ENCODE peak calls at places on chromosomes 2 and 18, in four cellular contexts. C, D, N and T are unnamed samples.

GRCh38 chr2:39696072-39696471 is 30.4 kb downstream of the TMEM178A start:
- DNase-seq in N (no peak), D (no peak), C (no peak), T (no peak)

GRCh38 chr2:118442949-118443348 is 354.7 kb downstream of the INSIG2 start:
- DNase-seq in D (no peak), N (no peak), C (no peak), T (no peak)

GRCh38 chr2:29080886-29081743 is 6.8 kb upstream of the PCARE start:
- DNase-seq in N (no peak), C (no peak), D (no peak), T (no peak)

GRCh38 chr18:2883137-2883671 is 36.4 kb downstream of the EMILIN2 start:
- DNase-seq in D (no peak), N (peak; percentile 23), C (peak; percentile 35), T (no peak)

GRCh38 chr18:8685141-8685913 is 20.0 kb upstream of the MTCL1 start:
- DNase-seq in D (no peak), C (no peak), N (no peak), T (no peak)

GRCh38 chr2:168697668-168698121 is 104.7 kb upstream of the NOSTRIN start:
- DNase-seq in C (no peak), D (no peak), N (no peak), T (no peak)

GRCh38 chr2:106039634-106040033 is 154.5 kb downstream of the UXS1 start:
- DNase-seq in D (no peak), C (no peak), N (no peak), T (no peak)

GRCh38 chr2:168166902-168167510 is 80.4 kb downstream of the STK39 start:
- DNase-seq in D (peak; percentile 83), N (no peak), C (no peak), T (no peak)

GRCh38 chr18:39057423-39058057 is 1491.9 kb upstream of the CELF4 start:
- DNase-seq in C (no peak), N (no peak), D (peak; percentile 3), T (no peak)

GRCh38 chr2:160228141-160228963 is 28.3 kb upstream of the ITGB6 start:
- DNase-seq in N (no peak), C (no peak), D (no peak), T (no peak)

GRCh38 chr2:62477573-62477972 is 28.4 kb downstream of the TMEM17 start:
- DNase-seq in C (no peak), D (no peak), N (no peak), T (no peak)

GRCh38 chr18:25817571-25818237 is 272.7 kb downstream of the SS18 start:
- DNase-seq in D (no peak), C (no peak), N (no peak), T (no peak)

GRCh38 chr2:179106342-179107178 is 56.6 kb upstream of the CCDC141 start:
- DNase-seq in D (peak; percentile 83), C (no peak), N (no peak), T (no peak)

GRCh38 chr2:147779440-147779839 is 65.4 kb upstream of the ACVR2A start:
- DNase-seq in C (no peak), D (no peak), N (no peak), T (no peak)

GRCh38 chr2:11829324-11829946 is 83.0 kb downstream of the LPIN1 start:
- DNase-seq in N (peak; percentile 32), D (peak; percentile 41), C (peak; percentile 49), T (no peak)

GRCh38 chr18:23828426-23828825 is 139.2 kb downstream of the LAMA3 start:
- DNase-seq in N (no peak), C (peak; percentile 45), D (peak; percentile 67), T (no peak)

GRCh38 chr2:106180602-106181001 is 13.5 kb downstream of the UXS1 start:
- DNase-seq in D (no peak), C (no peak), N (no peak), T (no peak)

GRCh38 chr18:54444309-54444914 is 86.7 kb downstream of the C18orf54 start:
- DNase-seq in N (peak; percentile 2), D (peak; percentile 60), C (peak; percentile 9), T (no peak)

GRCh38 chr2:133444411-133444934 is 123.8 kb downstream of the NCKAP5 start:
- DNase-seq in N (no peak), D (no peak), C (no peak), T (no peak)

GRCh38 chr2:192216336-192216735 is 21.6 kb upstream of the TMEFF2 start:
- DNase-seq in N (no peak), D (no peak), C (no peak), T (no peak)

GRCh38 chr2:112821682-112822081 is 14.9 kb downstream of the IL1B start:
- DNase-seq in D (no peak), N (no peak), C (no peak), T (no peak)